ENCODE peak calls at places on chromosomes 6 and 20, in four cellular contexts. One of them, this sample, is unnamed.
A peak's percentile ranks its signal among the peaks of the same experiment; 100 is the strongest.

GRCh38 chr6:32858194-32858593 is 4.2 kb downstream of the PSMB9 start:
- DNase-seq in GM20000: no peak
- DNase-seq in amniotic stem cell: no peak
- DNase-seq in neural crest cell: no peak
- DNase-seq in this sample: no peak

GRCh38 chr20:44717986-44718385 is 2.8 kb downstream of the CCN5 start:
- DNase-seq in GM20000: no peak
- DNase-seq in amniotic stem cell: no peak
- DNase-seq in neural crest cell: no peak
- DNase-seq in this sample: no peak

GRCh38 chr6:136961848-136962247 is 39.7 kb downstream of the SLC35D3 start:
- DNase-seq in GM20000: no peak
- DNase-seq in amniotic stem cell: no peak
- DNase-seq in neural crest cell: no peak
- DNase-seq in this sample: no peak

GRCh38 chr6:38404355-38404754 is 235.4 kb downstream of the BTBD9 start:
- DNase-seq in GM20000: peak; percentile 7
- DNase-seq in amniotic stem cell: no peak
- DNase-seq in neural crest cell: no peak
- DNase-seq in this sample: peak; percentile 10

GRCh38 chr6:159997498-159998101 is 28.7 kb downstream of the IGF2R start:
- DNase-seq in GM20000: no peak
- DNase-seq in amniotic stem cell: no peak
- DNase-seq in neural crest cell: no peak
- DNase-seq in this sample: no peak

GRCh38 chr20:11901127-11901526 is 16.6 kb upstream of the BTBD3 start:
- DNase-seq in GM20000: no peak
- DNase-seq in amniotic stem cell: no peak
- DNase-seq in neural crest cell: no peak
- DNase-seq in this sample: no peak

GRCh38 chr20:37407573-37408002 is 61.6 kb downstream of the SRC start:
- DNase-seq in GM20000: no peak
- DNase-seq in amniotic stem cell: no peak
- DNase-seq in neural crest cell: no peak
- DNase-seq in this sample: no peak

GRCh38 chr6:33834401-33835392 is 30.9 kb upstream of the MLN start:
- DNase-seq in GM20000: no peak
- DNase-seq in amniotic stem cell: no peak
- DNase-seq in neural crest cell: no peak
- DNase-seq in this sample: no peak

GRCh38 chr20:20664795-20665194 is 47.6 kb downstream of the RALGAPA2 start:
- DNase-seq in GM20000: peak; percentile 46
- DNase-seq in amniotic stem cell: no peak
- DNase-seq in neural crest cell: no peak
- DNase-seq in this sample: peak; percentile 33

GRCh38 chr6:137722749-137723272 is 144.2 kb upstream of the TNFAIP3 start:
- DNase-seq in GM20000: peak; percentile 22
- DNase-seq in amniotic stem cell: no peak
- DNase-seq in neural crest cell: no peak
- DNase-seq in this sample: no peak

GRCh38 chr6:157224178-157224956 is 99.0 kb downstream of the TMEM242 start:
- DNase-seq in GM20000: no peak
- DNase-seq in amniotic stem cell: no peak
- DNase-seq in neural crest cell: no peak
- DNase-seq in this sample: no peak

GRCh38 chr6:144647971-144648651 is 363.0 kb downstream of the UTRN start:
- DNase-seq in GM20000: no peak
- DNase-seq in amniotic stem cell: no peak
- DNase-seq in neural crest cell: no peak
- DNase-seq in this sample: no peak

GRCh38 chr6:140988780-140989179 is 1143.9 kb upstream of the GJE1 start:
- DNase-seq in GM20000: no peak
- DNase-seq in amniotic stem cell: no peak
- DNase-seq in neural crest cell: no peak
- DNase-seq in this sample: no peak

GRCh38 chr6:75275067-75275466 is 9.5 kb downstream of the TMEM30A start:
- DNase-seq in GM20000: no peak
- DNase-seq in amniotic stem cell: peak; percentile 61
- DNase-seq in neural crest cell: no peak
- DNase-seq in this sample: no peak

GRCh38 chr6:81727876-81728517 is 24.5 kb downstream of the TENT5A start:
- DNase-seq in GM20000: no peak
- DNase-seq in amniotic stem cell: no peak
- DNase-seq in neural crest cell: no peak
- DNase-seq in this sample: no peak

GRCh38 chr6:122696853-122697252 is 82.7 kb upstream of the FABP7 start:
- DNase-seq in GM20000: no peak
- DNase-seq in amniotic stem cell: no peak
- DNase-seq in neural crest cell: no peak
- DNase-seq in this sample: no peak

GRCh38 chr6:156776470-156776840 is 723 bp upstream of the ARID1B start:
- DNase-seq in GM20000: peak; percentile 51
- DNase-seq in amniotic stem cell: no peak
- DNase-seq in neural crest cell: no peak
- DNase-seq in this sample: no peak

GRCh38 chr6:40803897-40804702 is 216.9 kb upstream of the LRFN2 start:
- DNase-seq in GM20000: no peak
- DNase-seq in amniotic stem cell: no peak
- DNase-seq in neural crest cell: no peak
- DNase-seq in this sample: no peak

GRCh38 chr6:140845666-140846065 is 1287.1 kb upstream of the GJE1 start:
- DNase-seq in GM20000: no peak
- DNase-seq in amniotic stem cell: no peak
- DNase-seq in neural crest cell: no peak
- DNase-seq in this sample: no peak

GRCh38 chr20:46665602-46666001 is 14.3 kb upstream of the SLC13A3 start:
- DNase-seq in GM20000: no peak
- DNase-seq in amniotic stem cell: no peak
- DNase-seq in neural crest cell: no peak
- DNase-seq in this sample: no peak

GRCh38 chr20:48803522-48804053 is 24.2 kb downstream of the PREX1 start:
- DNase-seq in GM20000: no peak
- DNase-seq in amniotic stem cell: no peak
- DNase-seq in neural crest cell: no peak
- DNase-seq in this sample: no peak

GRCh38 chr20:44596010-44596409 is 13.6 kb downstream of the PKIG start:
- DNase-seq in GM20000: no peak
- DNase-seq in amniotic stem cell: no peak
- DNase-seq in neural crest cell: no peak
- DNase-seq in this sample: no peak

GRCh38 chr6:88168362-88168761 is 2.2 kb upstream of the CNR1 start:
- DNase-seq in GM20000: no peak
- DNase-seq in amniotic stem cell: no peak
- DNase-seq in neural crest cell: no peak
- DNase-seq in this sample: no peak

GRCh38 chr6:137727206-137727605 is 139.9 kb upstream of the TNFAIP3 start:
- DNase-seq in GM20000: no peak
- DNase-seq in amniotic stem cell: no peak
- DNase-seq in neural crest cell: no peak
- DNase-seq in this sample: no peak

GRCh38 chr6:139334791-139335446 is 39.5 kb downstream of the CITED2 start:
- DNase-seq in GM20000: no peak
- DNase-seq in amniotic stem cell: peak; percentile 67
- DNase-seq in neural crest cell: no peak
- DNase-seq in this sample: peak; percentile 41